ENCODE peak calls at places on chromosomes 13 and 19, in four cellular contexts. M is HepG2, N is K562, D is H1. Q is an unnamed sample.
A peak's percentile ranks its signal among the peaks of the same experiment; 100 is the strongest.

GRCh38 chr19:44958090-44958489 is 2.9 kb downstream of the CLPTM1 start:
- DNase-seq in M (no peak), N (no peak), D (no peak), Q (no peak)

GRCh38 chr19:32373614-32374295 is 28.3 kb downstream of the ZNF507 start:
- DNase-seq in M (peak; percentile 100), N (peak; percentile 55), D (no peak), Q (peak; percentile 94)

GRCh38 chr13:50366488-50367174 is 351.4 kb downstream of the KCNRG start:
- DNase-seq in M (no peak), N (no peak), D (no peak), Q (no peak)

GRCh38 chr19:16504271-16504670 is 8.1 kb downstream of the C19orf44 start:
- DNase-seq in M (no peak), N (no peak), D (no peak), Q (no peak)

GRCh38 chr13:99496322-99497142 is 4.7 kb upstream of the TM9SF2 start:
- DNase-seq in M (peak; percentile 98), N (peak; percentile 13), D (no peak), Q (peak; percentile 36)

GRCh38 chr13:87678353-87678752 is 7.2 kb downstream of the SLITRK5 start:
- DNase-seq in M (no peak), N (no peak), D (peak; percentile 43), Q (no peak)

GRCh38 chr19:41310031-41310831 is at the start of gene CCDC97:
- DNase-seq in M (peak; percentile 75), N (peak; percentile 95), D (peak; percentile 95), Q (peak; percentile 75)

GRCh38 chr19:1566392-1567115 is 1.6 kb downstream of the MEX3D start:
- DNase-seq in M (peak; percentile 40), N (peak; percentile 65), D (peak; percentile 80), Q (no peak)

GRCh38 chr13:82358284-82358683 is 1524.0 kb downstream of the SLITRK1 start:
- DNase-seq in M (no peak), N (no peak), D (no peak), Q (no peak)

GRCh38 chr13:30652746-30653145 is 35.0 kb downstream of the USPL1 start:
- DNase-seq in M (no peak), N (no peak), D (no peak), Q (no peak)

GRCh38 chr19:42528354-42529247 is at the start of gene CEACAM1:
- DNase-seq in M (peak; percentile 75), N (peak; percentile 4), D (peak; percentile 43), Q (no peak)

GRCh38 chr13:95676100-95676774 is 702 bp upstream of the DNAJC3 start:
- DNase-seq in M (peak; percentile 50), N (peak; percentile 10), D (no peak), Q (peak; percentile 22)

GRCh38 chr19:43674630-43674982 is 4.6 kb upstream of the PLAUR start:
- DNase-seq in M (no peak), N (no peak), D (no peak), Q (no peak)

GRCh38 chr13:77377016-77377415 is 50.1 kb upstream of the MYCBP2 start:
- DNase-seq in M (no peak), N (no peak), D (no peak), Q (no peak)

GRCh38 chr19:35122687-35123551 is 7.3 kb downstream of the FXYD3 start:
- DNase-seq in M (no peak), N (no peak), D (no peak), Q (no peak)

GRCh38 chr19:56211718-56212117 is 9.6 kb downstream of the ZSCAN5C start:
- DNase-seq in M (no peak), N (no peak), D (no peak), Q (no peak)

GRCh38 chr13:113098163-113098732 is 7.3 kb upstream of the F7 start:
- DNase-seq in M (no peak), N (no peak), D (no peak), Q (no peak)

GRCh38 chr13:45321230-45321629 is 19.8 kb downstream of the TPT1 start:
- DNase-seq in M (no peak), N (no peak), D (no peak), Q (no peak)

GRCh38 chr13:50188696-50189095 is 173.5 kb downstream of the KCNRG start:
- DNase-seq in M (no peak), N (no peak), D (no peak), Q (no peak)

GRCh38 chr19:45676851-45677263 is 8.8 kb downstream of the GIPR start:
- DNase-seq in M (no peak), N (no peak), D (peak; percentile 85), Q (no peak)

GRCh38 chr19:8609210-8610040 is 1.1 kb downstream of the ADAMTS10 start:
- DNase-seq in M (peak; percentile 32), N (peak; percentile 31), D (peak; percentile 82), Q (peak; percentile 15)

GRCh38 chr13:42272115-42272756 is at the start of gene AKAP11:
- DNase-seq in M (peak; percentile 15), N (no peak), D (peak; percentile 73), Q (no peak)

GRCh38 chr13:51786425-51787010 is 17.4 kb downstream of the DHRS12 start:
- DNase-seq in M (no peak), N (no peak), D (no peak), Q (no peak)

DNA sequence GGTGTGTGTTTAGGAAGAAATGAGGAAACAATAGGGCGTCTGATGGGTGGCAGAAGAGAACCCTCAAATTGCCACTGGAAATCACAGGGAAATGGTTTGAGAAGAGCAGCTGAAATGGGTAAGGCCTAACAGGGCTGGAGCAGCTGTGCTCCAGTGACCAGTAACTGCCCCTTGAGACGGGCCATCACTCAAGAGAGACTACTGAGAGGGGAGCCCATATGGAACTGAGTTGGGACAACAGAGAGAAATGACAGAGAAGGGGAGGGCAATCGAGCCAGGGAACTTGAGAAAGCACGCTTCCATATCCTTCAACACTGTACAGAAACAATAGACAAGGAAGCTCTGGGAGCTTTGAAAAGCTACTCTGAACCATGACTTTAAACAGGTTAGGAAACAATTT is 175.2 kb upstream of the RNF113B start:
- DNase-seq in M (no peak), N (no peak), D (no peak), Q (no peak)
- TF ChIP-seq FOSL1 in M (no peak), N (no peak), D (no peak), Q (no peak)

DNA sequence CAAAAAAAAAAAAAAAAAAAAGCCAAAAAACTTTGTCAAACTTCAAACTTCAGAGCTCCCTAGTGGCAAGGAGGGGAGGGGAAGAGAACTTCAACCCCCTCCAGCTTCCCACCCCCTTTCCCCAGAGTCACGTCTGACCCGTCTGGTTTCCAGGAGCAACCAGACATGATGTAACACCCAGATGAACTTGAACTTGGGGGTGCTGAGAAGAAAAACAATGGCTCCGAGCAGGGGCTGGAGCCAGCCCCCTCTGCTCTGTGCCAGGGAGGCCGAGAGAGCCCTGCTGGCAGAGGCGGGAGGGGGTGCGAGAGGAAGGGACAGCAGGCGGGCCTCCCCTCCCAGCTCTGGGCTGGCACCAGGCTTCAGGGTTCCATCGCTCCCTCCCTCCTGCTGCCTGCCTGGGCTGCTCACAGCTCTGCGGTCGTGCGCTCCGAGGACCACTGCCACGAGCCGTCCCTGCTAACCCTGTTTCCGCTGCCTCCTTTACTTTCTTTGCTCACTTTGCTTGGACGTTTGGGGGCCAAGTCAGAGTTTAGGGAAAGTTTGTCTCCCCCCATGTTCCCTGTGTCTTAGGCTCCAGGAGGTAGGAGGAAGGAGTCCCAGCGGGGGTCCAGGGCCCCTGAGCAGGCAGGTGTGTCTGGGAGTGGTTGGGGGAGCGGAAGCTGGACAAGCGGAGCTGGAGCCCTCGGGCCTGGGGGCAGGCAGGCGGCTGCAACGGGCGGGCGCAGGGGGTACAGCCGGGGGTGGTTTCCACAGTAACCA is 11.1 kb downstream of the LYL1 start:
- DNase-seq in M (no peak), N (no peak), D (peak; percentile 65), Q (no peak)
- TF ChIP-seq YY1 in M (no peak), N (no peak), D (no peak), Q (no peak)

DNA sequence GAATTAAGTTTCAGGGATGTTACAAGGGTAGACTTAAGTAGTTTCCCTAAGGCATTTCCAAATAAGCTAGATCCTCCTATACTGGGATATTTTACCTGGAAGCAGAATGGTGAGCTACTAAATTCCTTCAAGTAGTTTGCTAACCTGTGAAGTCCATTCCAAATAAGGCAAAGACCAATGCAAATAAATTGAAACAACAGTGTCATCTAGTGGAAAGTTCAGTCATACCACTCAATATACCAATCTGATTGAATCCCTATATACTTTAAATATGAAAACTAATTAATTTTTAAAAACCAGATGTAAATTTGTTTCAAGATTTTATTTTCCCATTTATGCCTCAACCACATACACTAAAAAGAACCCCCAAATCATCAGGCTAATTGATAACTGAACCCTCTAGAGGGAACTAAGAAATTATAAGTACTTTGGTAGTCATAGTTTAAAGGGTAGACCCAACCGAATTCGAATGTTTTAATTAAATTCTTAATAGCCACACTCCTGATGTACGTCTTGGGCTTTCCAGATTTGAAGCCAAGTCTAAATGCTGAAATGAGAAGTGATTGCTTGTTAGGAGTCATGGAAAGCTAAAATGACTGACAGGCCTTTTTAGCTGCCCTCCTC is 223.7 kb downstream of the TBC1D4 start:
- DNase-seq in M (peak; percentile 16), N (no peak), D (no peak), Q (peak; percentile 23)
- TF ChIP-seq FOSL1 in M (no peak), N (no peak), D (no peak), Q (no peak)

GRCh38 chr13:110758195-110758594 is 44.7 kb downstream of the ING1 start:
- DNase-seq in M (no peak), N (no peak), D (no peak), Q (no peak)
- TF ChIP-seq YY1 in M (no peak), N (no peak), D (no peak), Q (no peak)

DNA sequence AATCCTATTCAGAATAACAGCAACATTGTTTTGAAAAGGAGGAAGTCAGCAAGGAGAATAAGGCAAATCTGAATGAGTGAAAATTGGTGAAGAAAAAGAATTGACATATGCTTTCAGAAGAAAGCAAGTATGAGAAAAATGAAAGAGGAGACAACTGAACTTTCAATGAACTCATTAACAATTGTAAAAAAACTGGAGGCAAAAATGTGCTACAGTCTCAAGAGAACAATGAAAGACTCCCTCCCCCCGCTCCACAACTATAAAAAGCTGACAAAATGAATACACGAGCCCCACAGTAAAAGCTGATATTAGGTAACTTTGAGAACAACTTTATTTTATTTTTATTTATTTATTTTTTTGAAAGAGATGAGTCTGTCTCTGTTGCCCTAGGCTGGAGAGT is 373.1 kb downstream of the DIAPH3 start:
- DNase-seq in M (no peak), N (no peak), D (no peak), Q (no peak)
- TF ChIP-seq FOSL1 in M (no peak), N (no peak), D (no peak), Q (no peak)

DNA sequence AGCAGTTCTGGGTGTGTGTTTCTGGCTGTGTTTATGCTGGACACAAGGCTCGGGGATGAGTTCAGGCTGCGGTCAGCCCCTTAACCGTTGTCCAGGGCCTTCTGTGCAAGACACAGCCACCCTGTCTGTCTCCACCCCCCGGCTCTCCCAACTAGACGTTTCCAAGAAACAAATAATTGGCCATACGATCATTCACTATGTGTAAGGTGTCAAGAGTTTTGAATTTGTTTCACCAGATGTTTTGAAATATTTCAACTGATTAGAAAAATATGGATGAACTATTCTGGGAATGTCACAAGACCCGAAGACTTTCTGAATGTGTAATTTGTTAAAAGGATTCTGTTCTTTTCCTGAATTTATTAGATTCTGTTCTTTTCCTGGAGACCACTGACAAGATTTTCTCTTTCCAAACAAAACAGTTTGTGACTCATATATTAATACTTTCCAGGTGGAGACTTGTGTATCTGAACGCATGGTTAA is 318.2 kb downstream of the MYO16 start:
- DNase-seq in M (no peak), N (no peak), D (no peak), Q (no peak)
- TF ChIP-seq YY1 in M (no peak), N (no peak), D (no peak), Q (no peak)

GRCh38 chr19:38451629-38452028 is 18.1 kb downstream of the RYR1 start:
- DNase-seq in M (no peak), N (no peak), D (no peak), Q (no peak)
- TF ChIP-seq FOSL1 in M (no peak), N (no peak), D (no peak), Q (no peak)

Q was measured in HCT116.